ENCODE peak calls at places on chromosomes 13 and 19, in four cellular contexts. C, V, Q and W are unnamed samples.

GRCh38 chr13:48233097-48233885 is at the start of gene ITM2B:
- DNase-seq in C (peak; percentile 80), V (peak; percentile 74), Q (peak; percentile 83), W (peak; percentile 65)

GRCh38 chr13:99782669-99783068 is 188.9 kb downstream of the ZIC5 start:
- DNase-seq in C (no peak), V (no peak), Q (no peak), W (no peak)

GRCh38 chr13:28239374-28239773 is 101.0 kb downstream of the PAN3 start:
- DNase-seq in C (no peak), V (no peak), Q (no peak), W (peak; percentile 4)

GRCh38 chr19:7857727-7858701 is 16.2 kb downstream of the PRR36 start:
- DNase-seq in C (peak; percentile 94), V (peak; percentile 84), Q (peak; percentile 92), W (no peak)

GRCh38 chr19:988510-988909 is 4.4 kb downstream of the WDR18 start:
- DNase-seq in C (no peak), V (no peak), Q (no peak), W (no peak)

GRCh38 chr19:41533691-41534090 is 42.3 kb upstream of the CEACAM21 start:
- DNase-seq in C (no peak), V (no peak), Q (no peak), W (no peak)

GRCh38 chr19:16367269-16367683 is 42.6 kb downstream of the KLF2 start:
- DNase-seq in C (no peak), V (no peak), Q (no peak), W (no peak)

GRCh38 chr13:90902255-90902654 is 445.2 kb upstream of the MIR17HG start:
- DNase-seq in C (no peak), V (no peak), Q (no peak), W (no peak)

GRCh38 chr19:11152318-11153062 is 3.1 kb downstream of the SPC24 start:
- DNase-seq in C (no peak), V (no peak), Q (no peak), W (peak; percentile 78)

GRCh38 chr19:2166741-2167738 is 3.3 kb downstream of the DOT1L start:
- DNase-seq in C (peak; percentile 65), V (no peak), Q (no peak), W (peak; percentile 67)

GRCh38 chr13:42271337-42272114 is 426 bp upstream of the AKAP11 start:
- DNase-seq in C (peak; percentile 97), V (peak; percentile 89), Q (peak; percentile 99), W (peak; percentile 98)

GRCh38 chr13:34357435-34358232 is 539.7 kb downstream of the RFC3 start:
- DNase-seq in C (peak; percentile 28), V (no peak), Q (peak; percentile 32), W (peak; percentile 79)

GRCh38 chr19:28128341-28128740 is 1084.6 kb downstream of the UQCRFS1 start:
- DNase-seq in C (no peak), V (no peak), Q (no peak), W (no peak)

GRCh38 chr19:6564393-6564792 is 26.6 kb downstream of the CD70 start:
- DNase-seq in C (no peak), V (no peak), Q (peak; percentile 30), W (no peak)

GRCh38 chr13:42360046-42360445 is 88.1 kb downstream of the AKAP11 start:
- DNase-seq in C (no peak), V (no peak), Q (no peak), W (no peak)

GRCh38 chr13:72760189-72760588 is 21.5 kb downstream of the DIS3 start:
- DNase-seq in C (no peak), V (no peak), Q (no peak), W (no peak)

GRCh38 chr13:30247406-30247805 is 59.9 kb downstream of the KATNAL1 start:
- DNase-seq in C (no peak), V (no peak), Q (no peak), W (no peak)

GRCh38 chr13:43911871-43912270 is 32.2 kb downstream of the LACC1 start:
- DNase-seq in C (no peak), V (no peak), Q (no peak), W (no peak)

DNA sequence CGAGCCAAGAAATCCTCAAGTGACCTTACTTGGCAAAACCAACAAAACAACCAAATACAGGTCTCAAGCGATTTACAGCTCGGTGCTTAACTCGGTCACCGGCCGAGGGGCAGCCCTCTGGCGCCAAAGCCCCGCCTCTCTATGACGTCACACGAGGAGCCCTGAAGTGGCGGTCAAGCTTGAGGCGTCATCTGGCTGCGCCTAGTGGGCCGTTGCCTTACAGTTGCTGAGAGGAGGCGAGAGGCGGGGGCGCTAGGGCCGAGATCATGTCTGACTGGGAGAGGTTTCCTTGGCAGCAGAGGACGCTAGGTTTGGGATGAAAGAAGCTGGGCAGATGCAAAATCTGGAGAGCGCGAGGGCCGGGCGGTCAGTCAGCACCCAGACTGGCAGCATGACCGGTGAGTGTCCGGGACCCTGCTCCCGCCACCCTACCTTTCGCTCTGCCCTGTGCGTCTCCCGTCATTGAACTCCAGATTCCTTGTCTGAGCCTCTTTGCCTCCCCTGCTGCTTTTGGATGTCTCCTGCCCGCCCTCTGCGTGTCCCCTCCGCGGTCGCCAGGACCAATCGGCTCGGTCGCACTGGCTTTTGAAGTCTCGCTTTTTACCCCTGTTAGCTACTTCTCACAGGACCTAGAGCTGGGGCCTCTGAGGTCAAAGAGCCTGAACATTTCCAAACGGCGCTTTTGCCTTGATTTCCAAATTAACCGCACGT is at the start of gene CDADC1:
- DNase-seq in C (peak; percentile 99), V (peak; percentile 99), Q (peak; percentile 99), W (peak; percentile 95)
- H3K23ac ChIP-seq in C (no peak within 1 kb of the TSS), V (no peak within 1 kb of the TSS), Q (no peak within 1 kb of the TSS), W (peak within 1 kb of the TSS; percentile 96)

DNA sequence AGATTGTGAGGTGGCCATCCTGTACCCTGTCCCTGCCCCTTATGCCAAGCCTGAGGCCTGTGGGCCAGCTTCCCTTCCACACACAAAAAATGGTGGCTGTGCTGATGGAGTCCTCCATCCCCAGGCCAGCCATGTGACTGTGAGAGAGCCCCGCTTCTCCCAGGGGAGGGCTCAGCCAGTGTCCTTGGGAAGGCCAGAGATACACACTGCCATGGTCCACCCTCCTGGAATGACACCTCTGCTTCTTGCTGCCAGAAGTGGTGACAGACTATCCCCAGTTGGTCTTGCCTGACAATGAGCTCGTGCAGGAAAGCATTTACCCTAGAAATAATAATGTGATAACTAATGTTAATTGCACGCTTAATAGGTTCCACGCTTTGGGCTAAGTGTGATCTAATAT is 38.0 kb downstream of the FAM124A start:
- DNase-seq in C (no peak), V (peak; percentile 35), Q (peak; percentile 53), W (no peak)
- H3K56ac ChIP-seq in C (no peak overlapping the region), V (no peak overlapping the region), Q (no peak overlapping the region), W (no peak overlapping the region)

GRCh38 chr19:5207806-5208205 is 132.8 kb downstream of the PTPRS start:
- DNase-seq in C (no peak), V (no peak), Q (no peak), W (no peak)
- H4K8ac ChIP-seq in C (no peak overlapping the region), V (peak overlapping the region; percentile 5), Q (no peak overlapping the region), W (no peak overlapping the region)

GRCh38 chr19:47427241-47428176 is 8.2 kb upstream of the MEIS3 start:
- DNase-seq in C (peak; percentile 94), V (peak; percentile 98), Q (peak; percentile 94), W (peak; percentile 45)
- H3K23ac ChIP-seq in C (no peak overlapping the region), V (no peak overlapping the region), Q (no peak overlapping the region), W (peak overlapping the region; percentile 61)

GRCh38 chr19:30393046-30393445 is 20.9 kb downstream of the ZNF536 start:
- DNase-seq in C (no peak), V (peak; percentile 33), Q (no peak), W (no peak)

GRCh38 chr19:30395283-30395682 is 23.1 kb downstream of the ZNF536 start:
- DNase-seq in C (no peak), V (no peak), Q (no peak), W (no peak)

GRCh38 chr19:30394481-30395151 is 22.4 kb downstream of the ZNF536 start:
- DNase-seq in C (no peak), V (no peak), Q (no peak), W (no peak)

GRCh38 chr19:30391554-30392551 is 19.7 kb downstream of the ZNF536 start:
- DNase-seq in C (peak; percentile 41), V (peak; percentile 51), Q (peak; percentile 59), W (no peak)

GRCh38 chr19:30393729-30394480 is 21.7 kb downstream of the ZNF536 start:
- DNase-seq in C (no peak), V (peak; percentile 22), Q (no peak), W (no peak)
- H3K56ac ChIP-seq in C (no peak overlapping the region), V (no peak overlapping the region), Q (no peak overlapping the region), W (no peak overlapping the region)

GRCh38 chr19:53881482-53882390 is at the start of gene PRKCG:
- DNase-seq in C (peak; percentile 77), V (peak; percentile 89), Q (peak; percentile 69), W (no peak)
- H4K8ac ChIP-seq in C (no peak within 1 kb of the TSS), V (peak within 1 kb of the TSS; percentile 64), Q (no peak within 1 kb of the TSS), W (no peak within 1 kb of the TSS)

GRCh38 chr13:24353736-24354135 is 44.4 kb downstream of the C1QTNF9 start:
- DNase-seq in C (no peak), V (no peak), Q (no peak), W (no peak)

GRCh38 chr13:24355103-24355502 is 45.7 kb downstream of the C1QTNF9 start:
- DNase-seq in C (no peak), V (no peak), Q (peak; percentile 5), W (no peak)

GRCh38 chr13:24357756-24358155 is 48.4 kb downstream of the C1QTNF9 start:
- DNase-seq in C (no peak), V (no peak), Q (no peak), W (no peak)

GRCh38 chr13:24356270-24356669 is 46.9 kb downstream of the C1QTNF9 start:
- DNase-seq in C (no peak), V (no peak), Q (no peak), W (no peak)

GRCh38 chr13:24356837-24357236 is 47.5 kb downstream of the C1QTNF9 start:
- DNase-seq in C (no peak), V (no peak), Q (no peak), W (no peak)
- H3K23ac ChIP-seq in C (no peak overlapping the region), V (no peak overlapping the region), Q (no peak overlapping the region), W (no peak overlapping the region)

DNA sequence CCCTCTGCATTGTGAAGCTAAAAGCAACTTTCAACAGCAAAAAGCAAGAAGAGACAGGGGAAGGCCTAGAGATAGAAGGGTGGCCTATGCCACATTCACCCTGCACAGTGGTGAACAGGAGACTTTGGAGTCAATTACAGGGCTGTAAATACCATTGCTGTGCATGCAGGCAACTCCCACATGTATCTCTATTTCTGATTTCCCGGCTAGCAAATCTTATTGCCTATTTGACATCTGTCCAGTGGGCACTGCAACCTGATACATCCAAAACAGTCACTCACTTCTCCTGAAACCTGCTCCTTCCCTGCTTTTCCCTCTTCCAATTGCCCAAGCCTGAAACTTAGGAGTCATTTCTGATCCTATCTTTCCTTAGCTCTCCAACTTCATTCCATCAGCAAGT is 13.4 kb downstream of the RUBCNL start:
- DNase-seq in C (no peak), V (no peak), Q (no peak), W (no peak)
- H3K56ac ChIP-seq in C (no peak overlapping the region), V (no peak overlapping the region), Q (no peak overlapping the region), W (no peak overlapping the region)

DNA sequence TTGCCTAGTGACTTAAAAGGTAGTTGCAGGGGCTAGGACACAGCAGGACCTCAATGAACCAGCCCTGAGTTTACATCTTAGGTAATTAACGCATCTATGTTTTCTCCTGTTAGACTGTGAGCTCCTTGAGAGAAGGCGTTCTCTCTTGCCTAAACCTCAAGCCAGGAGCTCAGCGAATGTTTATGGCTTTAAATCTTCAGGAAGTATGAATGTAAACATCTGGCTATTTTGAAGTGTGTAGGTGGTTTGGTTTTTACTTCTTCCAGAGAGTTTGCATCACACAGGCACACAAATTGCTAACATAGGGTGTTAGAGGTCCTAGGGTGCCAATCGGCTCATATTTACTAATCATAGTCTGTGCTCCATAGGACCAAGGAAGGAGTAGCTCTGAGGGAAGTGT is 387.7 kb upstream of the ZNF507 start:
- DNase-seq in C (no peak), V (no peak), Q (no peak), W (no peak)
- H4K8ac ChIP-seq in C (no peak overlapping the region), V (no peak overlapping the region), Q (no peak overlapping the region), W (no peak overlapping the region)

GRCh38 chr13:105518086-105518485 is 1017.4 kb downstream of the EFNB2 start:
- DNase-seq in C (no peak), V (no peak), Q (no peak), W (peak; percentile 26)
- H3K23ac ChIP-seq in C (no peak overlapping the region), V (no peak overlapping the region), Q (no peak overlapping the region), W (no peak overlapping the region)